ENCODE peak calls at places on chromosome 2, in nine cellular contexts. K is PC-3, R is keratinocyte, Q is astrocyte of the spinal cord, J is neural progenitor cell, Z is choroid plexus epithelial cell, N is aorta, E is astrocyte of the cerebellum, X is left ventricle myocardium inferior. B is an unnamed sample.

GRCh38 chr2:184769038-184769437 is 170.7 kb downstream of the ZNF804A start:
- DNase-seq in J (no peak), Z (peak; percentile 40), X (no peak), N (no peak), R (no peak), E (peak; percentile 19), Q (peak; percentile 45), K (peak; percentile 63), B (no peak)

GRCh38 chr2:204127238-204127637 is 190.7 kb downstream of the ICOS start:
- DNase-seq in N (no peak), Q (peak; percentile 27), K (peak; percentile 39), E (no peak), X (no peak), R (no peak), J (no peak), Z (peak; percentile 25), B (no peak)

GRCh38 chr2:238433941-238434845 is 7.5 kb downstream of the ASB1 start:
- DNase-seq in Z (peak; percentile 85), E (no peak), X (no peak), K (peak; percentile 80), N (no peak), R (no peak), Q (peak; percentile 90), J (no peak), B (no peak)

GRCh38 chr2:38665854-38666577 is at the start of gene GALM:
- DNase-seq in Q (peak; percentile 93), J (peak; percentile 93), Z (peak; percentile 94), N (peak; percentile 91), X (peak; percentile 80), E (peak; percentile 88), K (peak; percentile 94), R (peak; percentile 23), B (peak; percentile 94)

GRCh38 chr2:192500550-192501200 is 305.9 kb upstream of the TMEFF2 start:
- DNase-seq in Q (peak; percentile 81), R (peak; percentile 42), E (peak; percentile 9), N (no peak), Z (peak; percentile 78), X (no peak), J (no peak), K (peak; percentile 90), B (no peak)

GRCh38 chr2:239264838-239265651 is 135.8 kb downstream of the HDAC4 start:
- DNase-seq in J (no peak), X (no peak), Z (peak; percentile 82), N (peak; percentile 66), E (no peak), K (peak; percentile 38), Q (peak; percentile 73), R (no peak), B (peak; percentile 77)

GRCh38 chr2:127066942-127067341 is 40.0 kb downstream of the BIN1 start:
- DNase-seq in N (peak; percentile 84), K (no peak), X (peak; percentile 68), R (no peak), E (no peak), Z (peak; percentile 35), J (no peak), Q (no peak), B (peak; percentile 82)

GRCh38 chr2:157627594-157628281 is 926 bp downstream of the ACVR1C start:
- DNase-seq in E (peak; percentile 13), X (no peak), R (no peak), K (peak; percentile 16), Q (peak; percentile 15), N (no peak), J (peak; percentile 44), Z (peak; percentile 6), B (no peak)

GRCh38 chr2:235077046-235077445 is 125.2 kb downstream of the SH3BP4 start:
- DNase-seq in N (no peak), R (no peak), Q (no peak), E (no peak), X (no peak), J (no peak), Z (no peak), K (no peak), B (no peak)

GRCh38 chr2:4354678-4355077 is 651.3 kb downstream of the DCDC2C start:
- DNase-seq in Z (peak; percentile 9), N (no peak), X (no peak), K (peak; percentile 32), R (no peak), Q (no peak), J (peak; percentile 60), E (no peak), B (peak; percentile 8)

GRCh38 chr2:103153580-103153979 is 391.7 kb downstream of the TMEM182 start:
- DNase-seq in Q (no peak), R (no peak), X (no peak), N (no peak), Z (no peak), K (no peak), J (no peak), E (peak; percentile 48), B (no peak)

GRCh38 chr2:8851811-8852560 is 14.6 kb upstream of the KIDINS220 start:
- DNase-seq in Z (no peak), X (no peak), E (no peak), J (no peak), N (no peak), R (no peak), K (no peak), Q (no peak), B (no peak)

DNA sequence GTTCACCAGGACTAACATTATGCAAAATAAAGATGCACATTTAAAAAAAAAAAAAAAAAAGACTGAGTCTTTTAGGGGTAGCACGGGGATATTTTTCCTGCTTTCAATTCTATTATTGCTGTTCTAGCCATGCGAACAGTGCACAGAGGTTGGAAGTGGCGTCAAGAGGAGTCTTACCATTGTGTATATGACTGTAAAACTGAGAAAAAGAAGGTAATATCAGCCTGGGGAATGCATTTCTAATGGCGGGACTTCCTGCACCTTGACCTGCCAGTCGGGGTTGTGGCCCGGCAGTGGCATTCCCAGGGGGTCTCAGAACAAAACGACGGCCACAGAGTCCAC is 48.5 kb upstream of the ATP6V1B1 start:
- DNase-seq in Q (no peak), N (no peak), K (no peak), J (no peak), E (no peak), R (no peak), X (no peak), Z (no peak), B (no peak)
- H3K4me3 ChIP-seq in Q (no peak overlapping the region), N (no peak overlapping the region), K (no peak overlapping the region), J (peak overlapping the region; percentile 35), E (no peak overlapping the region), R (peak overlapping the region; percentile 20), X (peak overlapping the region; percentile 62), Z (no peak overlapping the region), B (no peak overlapping the region)

GRCh38 chr2:100962366-100963025 is 39.6 kb upstream of the RPL31 start:
- DNase-seq in X (no peak), R (no peak), K (no peak), Z (no peak), J (no peak), Q (no peak), N (no peak), E (no peak), B (no peak)

GRCh38 chr2:100956081-100956480 is 46.0 kb upstream of the RPL31 start:
- DNase-seq in Q (no peak), N (no peak), R (no peak), K (no peak), E (no peak), Z (no peak), X (no peak), J (no peak), B (no peak)

GRCh38 chr2:100957971-100958653 is 44.0 kb upstream of the RPL31 start:
- DNase-seq in J (no peak), X (no peak), Z (peak; percentile 85), R (no peak), E (peak; percentile 80), N (no peak), K (peak; percentile 90), Q (peak; percentile 82), B (peak; percentile 58)

GRCh38 chr2:100960688-100961087 is 41.4 kb upstream of the RPL31 start:
- DNase-seq in J (no peak), Z (no peak), N (no peak), X (no peak), E (no peak), R (no peak), Q (no peak), K (no peak), B (no peak)

DNA sequence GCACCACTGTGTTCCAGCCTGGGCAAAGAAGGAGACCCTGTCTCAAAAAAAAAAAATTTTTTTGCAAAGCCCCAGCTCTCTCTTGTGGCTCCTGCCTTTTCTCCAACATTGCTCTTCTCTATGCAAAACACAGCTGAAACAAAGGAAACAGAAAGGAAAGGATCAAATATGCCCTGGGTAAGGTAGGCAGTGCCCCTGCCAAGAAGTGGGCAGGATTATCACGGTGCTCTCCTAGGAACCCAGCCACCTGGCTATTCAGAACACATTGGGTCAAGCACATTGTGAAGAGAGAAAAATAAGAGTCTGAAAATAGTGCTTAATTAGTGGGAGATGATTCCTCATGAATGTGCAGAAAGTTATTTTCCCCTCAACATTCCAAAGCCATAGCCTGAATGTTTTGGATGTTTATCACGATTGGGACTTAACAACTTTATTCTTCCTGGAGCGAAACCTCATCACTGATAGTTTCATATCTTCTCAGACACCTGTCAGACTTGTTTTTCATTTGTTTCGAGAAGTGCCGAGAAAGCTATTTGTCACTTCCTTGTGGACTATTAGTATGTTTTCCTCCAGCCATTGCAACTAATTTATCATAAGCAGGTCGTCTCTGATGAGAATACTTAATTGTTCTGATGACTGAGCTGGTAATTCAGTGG is 42.7 kb upstream of the RPL31 start:
- DNase-seq in Z (no peak), N (no peak), K (peak; percentile 39), X (no peak), J (no peak), Q (no peak), R (no peak), E (no peak), B (no peak)
- H3K4me3 ChIP-seq in Z (no peak overlapping the region), N (no peak overlapping the region), K (no peak overlapping the region), X (no peak overlapping the region), J (no peak overlapping the region), Q (no peak overlapping the region), R (no peak overlapping the region), E (no peak overlapping the region), B (no peak overlapping the region)

GRCh38 chr2:70191244-70191735 is 471 bp upstream of the C2orf42 start:
- DNase-seq in Z (no peak), J (no peak), E (no peak), R (no peak), K (no peak), Q (no peak), N (no peak), X (no peak), B (no peak)
- H3K4me3 ChIP-seq in Z (peak overlapping the region; percentile 77), J (peak overlapping the region; percentile 60), E (peak overlapping the region; percentile 79), R (peak overlapping the region; percentile 65), K (peak overlapping the region; percentile 79), Q (peak overlapping the region; percentile 83), N (no peak overlapping the region), X (peak overlapping the region; percentile 84), B (no peak overlapping the region)

DNA sequence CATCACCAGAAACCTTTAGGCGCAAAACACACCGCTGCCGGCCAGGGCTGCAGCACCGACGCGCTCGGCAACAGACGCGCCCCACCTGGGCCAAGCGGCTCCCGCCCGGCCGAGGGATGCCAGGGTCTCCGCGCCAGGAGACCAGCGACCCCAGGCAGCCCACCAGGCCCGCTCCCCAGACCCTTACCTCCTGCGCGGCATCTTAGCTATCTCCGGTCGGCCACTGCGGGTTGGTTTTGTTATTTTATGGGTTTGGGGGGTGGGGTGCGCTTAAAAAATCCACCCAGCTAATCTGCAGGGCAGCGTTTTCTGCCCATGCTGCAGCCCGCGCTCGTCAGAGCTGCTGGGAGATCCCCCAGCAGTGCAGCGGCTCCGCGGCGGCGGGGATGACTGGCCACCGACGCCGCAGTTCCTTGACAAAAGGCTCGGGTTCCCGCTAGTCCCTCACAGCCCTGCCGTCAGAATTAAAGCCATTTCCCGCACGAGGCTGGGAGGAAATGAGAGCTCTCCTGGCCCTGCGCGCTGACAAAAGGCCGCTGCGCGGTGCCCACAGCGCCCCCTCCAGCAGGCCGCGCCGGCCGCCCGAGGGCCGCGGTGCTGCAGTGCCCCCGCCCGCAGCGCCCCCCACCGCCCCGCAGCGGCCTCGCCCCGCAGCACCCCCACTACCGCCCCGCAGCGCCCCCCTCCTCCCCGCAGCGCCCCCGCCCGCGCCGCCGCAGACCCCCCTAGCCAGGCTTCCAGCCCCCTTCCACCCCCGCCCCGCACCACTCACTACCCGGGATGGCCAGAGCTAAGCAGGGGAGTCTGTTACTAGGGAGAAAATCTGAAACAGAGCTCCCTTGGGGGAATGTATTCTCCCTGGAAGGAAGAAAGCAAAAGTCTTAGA is at the start of gene ADD2:
- DNase-seq in J (peak; percentile 93), K (peak; percentile 22), Q (peak; percentile 10), Z (no peak), E (no peak), N (peak; percentile 49), X (peak; percentile 20), R (no peak), B (peak; percentile 23)
- H3K4me3 ChIP-seq in J (peak within 1 kb of the TSS; percentile 100), K (peak within 1 kb of the TSS; percentile 56), Q (peak within 1 kb of the TSS; percentile 20), Z (no peak within 1 kb of the TSS), E (peak within 1 kb of the TSS; percentile 46), N (peak within 1 kb of the TSS; percentile 58), X (peak within 1 kb of the TSS; percentile 67), R (peak within 1 kb of the TSS; percentile 10), B (peak within 1 kb of the TSS; percentile 45)